ENCODE peak calls at places on chromosomes 12 and 14, in four cellular contexts. L is H4, A is omental fat pad, Q is iPS DF 6.9. O is an unnamed sample.
A peak's percentile ranks its signal among the peaks of the same experiment; 100 is the strongest.

GRCh38 chr12:125013816-125014442 is 20.5 kb downstream of the BRI3BP start:
- DNase-seq in Q (no peak), A (no peak), L (no peak), O (no peak)

GRCh38 chr12:43551971-43552559 is at the start of gene ADAMTS20:
- DNase-seq in A (no peak), Q (peak; percentile 61), L (no peak), O (peak; percentile 88)

GRCh38 chr12:131371580-131372475 is 339.1 kb upstream of the SFSWAP start:
- DNase-seq in A (no peak), L (no peak), Q (no peak), O (no peak)

GRCh38 chr12:55072093-55072492 is 52.3 kb downstream of the NEUROD4 start:
- DNase-seq in L (peak; percentile 62), Q (peak; percentile 43), A (no peak), O (no peak)

GRCh38 chr12:54039417-54040147 is 6.7 kb downstream of the HOXC5 start:
- DNase-seq in Q (no peak), A (no peak), L (no peak), O (no peak)

GRCh38 chr12:43370299-43370698 is 181.7 kb downstream of the ADAMTS20 start:
- DNase-seq in A (no peak), Q (no peak), L (peak; percentile 57), O (no peak)

GRCh38 chr14:30921788-30922187 is 47.4 kb downstream of the COCH start:
- DNase-seq in L (no peak), A (no peak), Q (no peak), O (no peak)

GRCh38 chr12:118781692-118782091 is 199.6 kb upstream of the SRRM4 start:
- DNase-seq in A (no peak), Q (no peak), L (no peak), O (no peak)

GRCh38 chr14:97388408-97388807 is 591.2 kb downstream of the VRK1 start:
- DNase-seq in Q (no peak), L (no peak), A (no peak), O (no peak)

GRCh38 chr14:63045612-63046320 is 508 bp upstream of the KCNH5 start:
- DNase-seq in Q (no peak), L (peak; percentile 17), A (no peak), O (peak; percentile 66)

GRCh38 chr14:93185333-93185688 is 194 bp downstream of the LYSET start:
- DNase-seq in L (no peak), A (no peak), Q (no peak), O (no peak)

GRCh38 chr14:92570863-92571262 is 57.3 kb downstream of the RIN3 start:
- DNase-seq in A (no peak), L (no peak), Q (no peak), O (no peak)

GRCh38 chr12:131457331-131458047 is 253.4 kb upstream of the SFSWAP start:
- DNase-seq in A (no peak), L (no peak), Q (no peak), O (no peak)

GRCh38 chr12:229441-230191 is 15.7 kb upstream of the SLC6A12 start:
- DNase-seq in L (no peak), Q (no peak), A (no peak), O (no peak)

GRCh38 chr12:2856901-2857495 is at the start of gene TEX52:
- DNase-seq in A (no peak), L (no peak), Q (no peak), O (no peak)

GRCh38 chr12:13368431-13368830 is 171.9 kb downstream of the EMP1 start:
- DNase-seq in Q (no peak), L (no peak), A (no peak), O (no peak)

GRCh38 chr12:99619389-99620158 is 28.0 kb upstream of the GARIN6 start:
- DNase-seq in Q (peak; percentile 43), L (peak; percentile 36), A (no peak), O (peak; percentile 30)

GRCh38 chr14:74963705-74964271 is 8.4 kb upstream of the PGF start:
- DNase-seq in A (no peak), Q (no peak), L (peak; percentile 49), O (no peak)